ENCODE peak calls at places on chromosomes 2 and 18, in ten cellular contexts. P is fibroblast of lung, D is IMR-90, A is ovary, G is WERI-Rb-1, W is heart right ventricle, U is right lobe of liver, H is K562, E is body of pancreas, I is tibial artery. X is an unnamed sample. For H3K27me3, the result is how much of the 10 kb centered on the place peaks cover.

GRCh38 chr2:109466674-109467575 is 146.8 kb downstream of the SEPTIN10 start:
- DNase-seq in W (no peak), D (peak), E (no peak), U (no peak), P (peak), G (no peak), I (peak), H (no peak), A (no peak), X (no peak)

GRCh38 chr2:71528749-71529148 is 75.4 kb downstream of the DYSF start:
- DNase-seq in G (no peak), H (no peak), U (no peak), A (no peak), D (no peak), I (peak), E (no peak), W (no peak), P (no peak), X (no peak)

GRCh38 chr2:200147371-200147770 is 159.1 kb upstream of the SPATS2L start:
- DNase-seq in I (no peak), E (no peak), G (no peak), P (no peak), W (no peak), U (no peak), H (no peak), D (no peak), A (no peak), X (no peak)

GRCh38 chr2:85221291-85221690 is 88.1 kb downstream of the TCF7L1 start:
- DNase-seq in G (no peak), U (no peak), I (no peak), A (peak), P (peak), W (no peak), H (no peak), E (no peak), D (peak), X (no peak)

GRCh38 chr2:73077424-73077795 is 5.9 kb upstream of the SFXN5 start:
- DNase-seq in U (no peak), H (no peak), P (no peak), G (no peak), I (no peak), W (no peak), A (no peak), E (no peak), D (no peak), X (no peak)

GRCh38 chr2:223887127-223887526 is 49.7 kb upstream of the AP1S3 start:
- DNase-seq in I (no peak), U (no peak), E (no peak), P (peak), H (no peak), G (no peak), A (no peak), D (peak), W (no peak), X (no peak)

GRCh38 chr18:3616744-3617143 is 166.8 kb downstream of the TGIF1 start:
- DNase-seq in P (no peak), H (no peak), D (no peak), W (no peak), E (no peak), G (no peak), A (no peak), U (no peak), I (no peak), X (no peak)

GRCh38 chr2:213065583-213066444 is 85.6 kb downstream of the IKZF2 start:
- DNase-seq in E (peak), U (peak), P (peak), D (peak), I (no peak), W (peak), A (peak), H (no peak), G (peak), X (no peak)

GRCh38 chr2:50851891-50852290 is 180.0 kb downstream of the NRXN1 start:
- DNase-seq in W (no peak), I (no peak), D (no peak), P (no peak), E (no peak), H (no peak), G (no peak), A (no peak), U (no peak), X (no peak)

GRCh38 chr2:192960945-192961344 is 766.2 kb upstream of the TMEFF2 start:
- DNase-seq in I (no peak), P (peak), U (no peak), G (no peak), H (no peak), W (no peak), D (no peak), A (no peak), E (no peak), X (no peak)

GRCh38 chr18:55102508-55102907 is 143.2 kb upstream of the CCDC68 start:
- DNase-seq in P (no peak), H (no peak), D (no peak), U (no peak), W (no peak), A (no peak), G (no peak), E (no peak), I (no peak), X (no peak)

GRCh38 chr2:177900091-177900490 is 172.5 kb downstream of the PDE11A start:
- DNase-seq in H (no peak), P (no peak), A (no peak), I (no peak), G (no peak), W (no peak), U (no peak), E (no peak), D (no peak), X (no peak)

GRCh38 chr2:121777699-121778058 is 22.2 kb downstream of the TSN start:
- DNase-seq in U (no peak), P (peak), A (no peak), D (peak), G (no peak), E (no peak), I (no peak), H (no peak), W (no peak), X (no peak)

GRCh38 chr18:23146861-23147469 is 11.7 kb downstream of the CABLES1 start:
- DNase-seq in G (no peak), W (no peak), P (no peak), E (no peak), H (no peak), U (no peak), I (no peak), D (no peak), A (no peak), X (no peak)

GRCh38 chr2:20126040-20126439 is 74.6 kb upstream of the LAPTM4A start:
- DNase-seq in A (no peak), P (no peak), D (no peak), W (no peak), I (no peak), H (no peak), G (no peak), U (no peak), E (no peak), X (no peak)

GRCh38 chr2:176643711-176644110 is 374.5 kb downstream of the MTX2 start:
- DNase-seq in G (no peak), A (peak), H (no peak), W (no peak), D (no peak), I (no peak), U (peak), P (peak), E (no peak), X (no peak)

GRCh38 chr2:73284296-73285161 is at the start of gene FBXO41:
- DNase-seq in U (no peak), W (no peak), H (peak), G (peak), I (no peak), D (peak), E (no peak), P (peak), A (peak), X (peak)

GRCh38 chr18:48963555-48964480 is 13.1 kb upstream of the SMAD7 start:
- DNase-seq in D (no peak), U (no peak), E (no peak), P (peak), W (no peak), H (no peak), G (peak), A (no peak), I (no peak), X (no peak)

GRCh38 chr18:56068030-56068671 is 480.2 kb upstream of the TCF4 start:
- DNase-seq in H (no peak), D (peak), E (no peak), U (no peak), W (peak), P (peak), A (peak), I (no peak), G (no peak), X (no peak)

GRCh38 chr2:200702646-200703118 is 109.0 kb upstream of the BZW1 start:
- DNase-seq in W (no peak), A (no peak), P (no peak), D (no peak), I (no peak), E (no peak), G (no peak), H (no peak), U (no peak), X (no peak)

GRCh38 chr2:33158482-33159003 is 211.8 kb downstream of the LTBP1 start:
- DNase-seq in U (no peak), A (no peak), D (peak), E (no peak), P (peak), I (no peak), W (no peak), G (no peak), H (no peak), X (no peak)

GRCh38 chr2:226758886-226759660 is 40.5 kb downstream of the IRS1 start:
- DNase-seq in I (no peak), D (peak), A (no peak), W (no peak), P (peak), U (no peak), H (no peak), G (no peak), E (no peak), X (no peak)

GRCh38 chr2:192314800-192315481 is 120.2 kb upstream of the TMEFF2 start:
- DNase-seq in P (no peak), H (no peak), D (no peak), A (no peak), I (no peak), U (no peak), G (no peak), E (no peak), W (no peak), X (no peak)

GRCh38 chr18:74376523-74376922 is 60.9 kb downstream of the C18orf63 start:
- DNase-seq in I (no peak), D (no peak), P (no peak), A (no peak), W (no peak), G (no peak), E (no peak), H (no peak), U (no peak), X (no peak)

GRCh38 chr2:84904717-84905174 is 710 bp upstream of the TMSB10 start:
- DNase-seq in P (peak), G (peak), U (peak), A (peak), I (peak), D (peak), H (peak), E (peak), W (peak), X (no peak)

GRCh38 chr2:3595985-3596384 is 1.1 kb downstream of the COLEC11 start:
- DNase-seq in A (peak), P (no peak), H (peak), I (no peak), W (no peak), E (no peak), G (no peak), U (no peak), D (no peak), X (peak)

GRCh38 chr2:74819702-74820101 is 14.2 kb upstream of the HK2 start:
- DNase-seq in G (no peak), H (no peak), W (no peak), P (no peak), E (no peak), D (no peak), A (no peak), U (no peak), I (no peak), X (no peak)

GRCh38 chr2:170710609-170710979 is 4.5 kb upstream of the SP5 start:
- DNase-seq in W (no peak), I (no peak), A (no peak), H (no peak), E (no peak), G (no peak), D (no peak), P (no peak), U (no peak), X (no peak)

GRCh38 chr2:95730813-95731212 is 139.0 kb downstream of the TRIM43 start:
- DNase-seq in E (no peak), W (no peak), G (no peak), P (no peak), H (peak), U (no peak), I (no peak), D (no peak), A (no peak), X (no peak)

GRCh38 chr2:215847056-215847455 is 166.3 kb downstream of the MREG start:
- DNase-seq in D (no peak), E (no peak), G (no peak), A (no peak), I (no peak), U (no peak), H (no peak), W (no peak), P (no peak), X (no peak)

GRCh38 chr18:42611134-42611533 is 504.4 kb downstream of the RIT2 start:
- DNase-seq in I (no peak), A (no peak), E (no peak), H (no peak), U (no peak), D (no peak), P (no peak), W (no peak), G (no peak), X (no peak)

GRCh38 chr2:64975232-64975791 is 13.9 kb upstream of the SLC1A4 start:
- DNase-seq in D (peak), H (no peak), W (peak), G (no peak), E (no peak), U (peak), P (peak), I (peak), A (peak), X (no peak)

GRCh38 chr2:231318436-231318835 is 77.1 kb upstream of the B3GNT7 start:
- DNase-seq in E (no peak), P (no peak), U (no peak), D (no peak), G (no peak), I (no peak), W (peak), H (no peak), A (peak), X (no peak)

GRCh38 chr2:190343170-190343499 is 254 bp upstream of the INPP1 start:
- DNase-seq in A (no peak), G (no peak), P (no peak), H (no peak), E (no peak), W (no peak), D (no peak), I (no peak), U (no peak), X (peak)

GRCh38 chr2:157056200-157056676 is 201.3 kb upstream of the GALNT5 start:
- DNase-seq in P (peak), A (no peak), D (peak), E (no peak), H (no peak), U (no peak), I (no peak), G (no peak), W (no peak), X (no peak)

GRCh38 chr2:64202206-64202864 is 58.1 kb upstream of the PELI1 start:
- DNase-seq in D (peak), G (no peak), W (no peak), H (no peak), U (no peak), P (no peak), A (no peak), I (no peak), E (no peak), X (no peak)

GRCh38 chr2:68046224-68046623 is 16.6 kb downstream of the C1D start:
- DNase-seq in A (no peak), E (no peak), G (no peak), D (no peak), H (no peak), W (no peak), U (no peak), P (no peak), I (no peak), X (no peak)

DNA sequence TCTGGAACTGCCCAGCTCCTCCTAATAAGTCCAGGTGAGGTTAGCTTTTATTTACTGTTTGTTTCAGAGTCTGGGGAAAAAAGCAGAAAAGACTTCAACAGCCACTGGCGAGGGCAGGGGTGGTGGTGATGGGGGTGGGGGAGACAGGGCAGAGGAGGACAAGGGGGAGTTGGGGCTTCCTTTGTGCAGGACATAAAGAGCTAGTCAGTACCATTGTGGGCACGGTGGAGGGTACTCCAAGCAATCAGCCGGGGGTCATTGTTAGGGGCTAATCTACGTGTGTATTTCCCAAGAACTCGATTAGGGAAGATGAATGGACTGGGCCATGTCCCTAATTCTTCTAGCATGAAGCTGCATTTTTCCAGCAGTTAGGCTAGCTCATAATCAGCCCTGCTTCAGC is 2.8 kb upstream of the RAX start:
- DNase-seq in D (no peak), E (no peak), H (no peak), A (no peak), P (no peak), I (no peak), U (no peak), G (peak), W (no peak), X (no peak)
- H3K27me3 ChIP-seq in D (half or more), E (under half), H (under half), A (under half), P (half or more), I (half or more), U (under half), G (under half), W (half or more), X (under half)

GRCh38 chr2:26693287-26693849 is 846 bp downstream of the KCNK3 start:
- DNase-seq in P (no peak), H (no peak), U (no peak), W (no peak), E (no peak), G (peak), A (peak), I (peak), D (no peak), X (no peak)

GRCh38 chr2:26700078-26700477 is 7.6 kb downstream of the KCNK3 start:
- DNase-seq in W (no peak), A (no peak), D (no peak), E (no peak), P (no peak), G (no peak), I (no peak), U (no peak), H (no peak), X (no peak)

GRCh38 chr2:26696352-26696816 is 3.9 kb downstream of the KCNK3 start:
- DNase-seq in A (no peak), D (peak), G (no peak), I (no peak), P (peak), H (no peak), E (peak), U (no peak), W (no peak), X (no peak)

GRCh38 chr2:26694001-26694400 is 1.5 kb downstream of the KCNK3 start:
- DNase-seq in G (no peak), I (no peak), D (no peak), E (no peak), P (no peak), H (no peak), U (no peak), W (no peak), A (no peak), X (no peak)

DNA sequence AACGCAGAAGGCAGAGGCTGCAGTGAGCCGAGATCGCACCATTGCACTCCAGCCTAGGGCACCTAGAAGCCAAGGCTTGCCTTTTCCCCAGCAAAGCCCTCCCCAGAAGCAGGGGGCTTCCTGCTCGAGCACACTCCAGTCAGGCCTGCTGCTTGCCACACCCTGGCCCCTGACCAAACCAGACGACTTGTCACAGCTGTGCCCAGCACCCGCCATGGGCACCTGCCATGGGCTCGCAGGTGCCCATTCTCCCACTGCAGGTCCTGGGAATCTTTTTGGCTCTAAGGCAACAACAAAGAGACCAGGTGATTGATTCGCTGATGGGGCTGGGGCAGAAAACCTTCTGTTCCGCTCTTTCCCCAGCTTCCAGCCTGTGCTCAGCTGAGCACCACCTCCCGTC is 4.9 kb downstream of the KCNK3 start:
- DNase-seq in H (no peak), D (no peak), W (no peak), I (no peak), G (no peak), P (no peak), U (no peak), A (no peak), E (peak), X (no peak)
- H3K27me3 ChIP-seq in H (under half), D (half or more), W (under half), I (under half), G (under half), P (under half), U (under half), A (under half), E (under half), X (under half)

DNA sequence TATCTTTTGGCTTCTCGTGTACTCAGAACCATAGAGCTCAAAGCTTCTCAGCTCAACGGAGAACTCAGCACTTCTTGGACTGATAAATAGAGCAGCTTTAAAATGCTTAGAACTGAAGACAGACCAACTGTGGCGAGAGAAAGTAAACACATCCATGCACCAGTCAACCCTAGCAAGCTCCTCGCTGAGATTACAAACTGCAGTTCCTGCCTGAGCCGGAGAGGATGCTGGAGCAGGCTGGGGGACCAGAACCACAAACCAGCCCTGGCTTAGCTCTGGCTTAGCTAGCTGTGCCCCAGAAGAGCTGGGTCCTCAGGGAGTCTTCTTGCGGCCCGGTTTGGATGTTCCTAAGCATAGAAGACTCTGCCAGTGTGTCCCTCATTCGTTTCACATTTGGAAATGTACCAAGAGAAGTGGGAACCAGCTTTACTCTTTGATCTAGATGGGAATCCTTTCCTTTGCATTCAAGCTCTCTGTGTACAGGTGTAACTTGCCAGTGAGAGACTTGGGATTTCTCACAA is 5.6 kb downstream of the PAX8 start:
- DNase-seq in I (no peak), W (no peak), D (peak), G (peak), E (no peak), H (peak), P (peak), U (no peak), A (no peak), X (no peak)
- H3K27me3 ChIP-seq in I (half or more), W (half or more), D (half or more), G (under half), E (under half), H (under half), P (half or more), U (under half), A (under half), X (under half)

GRCh38 chr2:63047193-63047533 is 3.5 kb upstream of the OTX1 start:
- DNase-seq in H (no peak), U (no peak), E (no peak), D (no peak), G (no peak), A (no peak), I (no peak), P (no peak), W (no peak), X (no peak)
- H3K27me3 ChIP-seq in H (under half), U (under half), E (under half), D (under half), G (half or more), A (under half), I (half or more), P (under half), W (half or more), X (under half)

DNA sequence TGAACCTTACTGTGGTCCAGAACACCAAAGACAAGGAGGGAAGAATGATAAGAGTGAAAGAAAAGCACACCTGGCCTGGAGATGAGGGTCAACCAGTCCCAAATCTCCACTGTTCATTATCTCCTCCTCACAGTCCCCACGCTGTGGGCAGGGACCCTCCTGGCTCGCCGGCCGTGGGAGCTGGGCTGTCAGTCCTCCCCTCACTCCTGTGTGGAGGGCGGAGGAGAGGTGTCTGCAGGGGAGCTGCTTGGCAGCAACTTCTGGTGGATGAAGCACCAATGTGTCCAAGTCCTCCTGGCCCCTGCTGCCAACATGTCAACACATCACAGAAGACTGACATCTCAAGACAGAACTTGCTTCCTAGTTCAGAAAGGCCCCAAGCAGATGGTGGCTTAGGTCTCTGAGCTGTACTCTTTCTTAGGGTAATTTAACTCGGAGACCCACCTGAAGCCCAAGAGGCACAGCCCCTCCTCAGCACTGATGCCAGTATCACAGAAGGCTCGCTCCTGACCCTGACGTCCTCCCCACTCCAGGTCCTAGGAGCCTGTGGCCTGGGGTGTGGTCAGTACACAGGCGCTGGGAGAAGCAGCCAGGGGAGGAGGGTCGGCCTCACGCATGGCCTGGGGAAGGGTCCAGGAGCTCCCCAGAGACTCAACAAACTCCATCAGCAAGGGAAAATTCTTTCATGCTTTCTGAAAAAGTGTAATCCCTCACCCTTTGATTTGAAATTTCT is 54.5 kb downstream of the PARD6G start:
- DNase-seq in W (no peak), D (no peak), E (no peak), I (no peak), A (no peak), G (no peak), P (no peak), H (no peak), U (no peak), X (no peak)
- H3K27me3 ChIP-seq in W (under half), D (under half), E (under half), I (under half), A (under half), G (under half), P (under half), H (under half), U (under half), X (under half)

X was measured in GM06990.